ENCODE peak calls at places on chromosomes 2 and 18, in seven cellular contexts. C is IMR-90, W is H9, O is neuronal stem cell, L is mesendoderm, Q is H1, A is trophoblast cell. M is an unnamed sample.

GRCh38 chr2:180523629-180524340 is 456.6 kb upstream of the UBE2E3 start:
- DNase-seq in C (peak; percentile 95), W (no peak), O (no peak), L (no peak), Q (no peak), A (no peak), M (peak; percentile 88)

GRCh38 chr18:37390687-37391086 is 174.9 kb downstream of the CELF4 start:
- DNase-seq in C (no peak), W (no peak), O (no peak), L (no peak), Q (no peak), A (no peak), M (no peak)

GRCh38 chr2:47031909-47032668 is 116.5 kb upstream of the MCFD2 start:
- DNase-seq in C (no peak), W (no peak), O (no peak), L (peak; percentile 37), Q (no peak), A (no peak), M (peak; percentile 81)

GRCh38 chr18:75157359-75157758 is 51.6 kb downstream of the PTGR3 start:
- DNase-seq in C (no peak), W (no peak), O (no peak), L (no peak), Q (no peak), A (no peak), M (no peak)

GRCh38 chr18:25310045-25310444 is 41.9 kb downstream of the ZNF521 start:
- DNase-seq in C (peak; percentile 80), W (no peak), O (no peak), L (peak; percentile 34), Q (no peak), A (no peak), M (peak; percentile 71)

GRCh38 chr2:220209751-220210150 is 582.3 kb downstream of the SLC4A3 start:
- DNase-seq in C (no peak), W (no peak), O (no peak), L (no peak), Q (no peak), A (no peak), M (no peak)

GRCh38 chr2:55995206-55995605 is 71.6 kb upstream of the EFEMP1 start:
- DNase-seq in C (no peak), W (no peak), O (no peak), L (no peak), Q (no peak), A (no peak), M (no peak)

GRCh38 chr18:52343138-52343537 is 3.1 kb downstream of the DCC start:
- DNase-seq in C (peak; percentile 2), W (no peak), O (no peak), L (peak; percentile 65), Q (no peak), A (no peak), M (no peak)

GRCh38 chr2:102111823-102112222 is 30.7 kb upstream of the IL1R1 start:
- DNase-seq in C (no peak), W (no peak), O (no peak), L (peak; percentile 65), Q (no peak), A (no peak), M (no peak)

GRCh38 chr18:13279181-13280065 is 60.9 kb downstream of the LDLRAD4 start:
- DNase-seq in C (no peak), W (no peak), O (no peak), L (peak; percentile 76), Q (no peak), A (no peak), M (no peak)

GRCh38 chr2:138997849-138998517 is 217.8 kb upstream of the NXPH2 start:
- DNase-seq in C (no peak), W (no peak), O (no peak), L (no peak), Q (no peak), A (no peak), M (peak; percentile 3)

GRCh38 chr2:74267068-74267467 is 68.7 kb downstream of the MTHFD2 start:
- DNase-seq in C (no peak), W (peak; percentile 42), O (no peak), L (peak; percentile 32), Q (no peak), A (no peak), M (no peak)

GRCh38 chr2:200603972-200604371 is 18.2 kb downstream of the AOX1 start:
- DNase-seq in C (peak; percentile 84), W (no peak), O (no peak), L (peak; percentile 59), Q (no peak), A (no peak), M (peak; percentile 56)

GRCh38 chr2:239767016-239767905 is 257.9 kb downstream of the NDUFA10 start:
- DNase-seq in C (no peak), W (no peak), O (no peak), L (no peak), Q (no peak), A (no peak), M (no peak)

GRCh38 chr2:102027036-102027702 is 35.4 kb downstream of the IL1R2 start:
- DNase-seq in C (peak; percentile 88), W (no peak), O (no peak), L (no peak), Q (no peak), A (peak; percentile 64), M (peak; percentile 89)

GRCh38 chr2:132037527-132038178 is 124.1 kb downstream of the ANKRD30BL start:
- DNase-seq in C (no peak), W (peak; percentile 68), O (peak; percentile 36), L (peak; percentile 44), Q (peak; percentile 69), A (no peak), M (no peak)

GRCh38 chr2:30865218-30865617 is 58.0 kb upstream of the CAPN13 start:
- DNase-seq in C (no peak), W (no peak), O (no peak), L (no peak), Q (no peak), A (no peak), M (no peak)

GRCh38 chr2:45860136-45861106 is 208.9 kb downstream of the PRKCE start:
- DNase-seq in C (peak; percentile 38), W (no peak), O (no peak), L (peak; percentile 21), Q (no peak), A (no peak), M (peak; percentile 76)

GRCh38 chr2:55097462-55098410 is 47.5 kb upstream of the RTN4 start:
- DNase-seq in C (no peak), W (no peak), O (no peak), L (no peak), Q (no peak), A (peak; percentile 32), M (peak; percentile 63)

DNA sequence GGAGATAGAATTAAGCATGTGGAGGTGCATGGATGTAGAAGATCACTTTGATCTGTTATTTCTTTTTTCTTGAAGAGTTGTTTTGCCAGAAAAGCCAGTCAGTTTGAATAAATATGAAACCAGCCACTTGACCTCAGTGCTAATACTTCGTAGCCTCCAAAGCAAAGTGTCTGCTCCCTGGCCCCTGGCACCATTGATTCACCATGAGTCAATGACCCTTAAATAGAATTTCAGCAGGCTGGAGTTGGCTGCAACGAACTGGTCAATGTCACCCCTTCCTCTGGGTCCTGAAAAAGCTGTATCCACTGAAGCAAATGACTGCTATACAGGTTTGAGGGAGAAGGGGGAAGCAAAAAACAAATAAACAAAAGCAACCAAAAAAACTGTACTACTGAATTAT is 57.9 kb upstream of the TTN start:
- DNase-seq in C (no peak), W (no peak), O (no peak), L (no peak), Q (no peak), A (no peak), M (peak; percentile 17)
- H2AK5ac ChIP-seq in C (no peak overlapping the region), W (no peak overlapping the region), O (no peak overlapping the region), L (no peak overlapping the region), Q (no peak overlapping the region), A (no peak overlapping the region), M (no peak overlapping the region)

GRCh38 chr2:10400568-10400977 is 47.6 kb downstream of the ODC1 start:
- DNase-seq in C (no peak), W (no peak), O (no peak), L (no peak), Q (no peak), A (no peak), M (no peak)
- H3K27ac ChIP-seq in C (no peak overlapping the region), W (no peak overlapping the region), O (no peak overlapping the region), L (no peak overlapping the region), Q (no peak overlapping the region), A (no peak overlapping the region), M (no peak overlapping the region)

GRCh38 chr2:120343100-120343432 is 2.9 kb upstream of the INHBB start:
- DNase-seq in C (no peak), W (no peak), O (no peak), L (no peak), Q (no peak), A (no peak), M (no peak)

GRCh38 chr2:120344214-120344990 is 1.5 kb upstream of the INHBB start:
- DNase-seq in C (no peak), W (peak; percentile 42), O (no peak), L (no peak), Q (peak; percentile 67), A (no peak), M (no peak)

GRCh38 chr2:120342451-120342850 is 3.5 kb upstream of the INHBB start:
- DNase-seq in C (no peak), W (no peak), O (no peak), L (no peak), Q (no peak), A (no peak), M (no peak)

GRCh38 chr2:120341977-120342376 is 4.0 kb upstream of the INHBB start:
- DNase-seq in C (no peak), W (no peak), O (no peak), L (no peak), Q (no peak), A (no peak), M (no peak)

GRCh38 chr2:120343433-120344105 is 2.4 kb upstream of the INHBB start:
- DNase-seq in C (peak; percentile 68), W (peak; percentile 89), O (peak; percentile 75), L (peak; percentile 89), Q (peak; percentile 89), A (peak; percentile 64), M (peak; percentile 68)
- H3K4me2 ChIP-seq in C (peak overlapping the region; percentile 47), W (peak overlapping the region; percentile 29), O (peak overlapping the region; percentile 29), L (peak overlapping the region; percentile 46), Q (peak overlapping the region; percentile 66), A (peak overlapping the region; percentile 30), M (peak overlapping the region; percentile 37)

GRCh38 chr18:74029161-74029560 is 118.5 kb downstream of the FBXO15 start:
- DNase-seq in C (no peak), W (no peak), O (no peak), L (no peak), Q (no peak), A (no peak), M (no peak)
- H2AK5ac ChIP-seq in C (no peak overlapping the region), W (no peak overlapping the region), O (no peak overlapping the region), L (no peak overlapping the region), Q (no peak overlapping the region), A (no peak overlapping the region), M (no peak overlapping the region)

GRCh38 chr2:182444806-182445205 is 18.0 kb upstream of the PDE1A start:
- DNase-seq in C (no peak), W (no peak), O (no peak), L (no peak), Q (no peak), A (no peak), M (peak; percentile 34)
- H3K27ac ChIP-seq in C (no peak overlapping the region), W (no peak overlapping the region), O (no peak overlapping the region), L (no peak overlapping the region), Q (no peak overlapping the region), A (no peak overlapping the region), M (no peak overlapping the region)

DNA sequence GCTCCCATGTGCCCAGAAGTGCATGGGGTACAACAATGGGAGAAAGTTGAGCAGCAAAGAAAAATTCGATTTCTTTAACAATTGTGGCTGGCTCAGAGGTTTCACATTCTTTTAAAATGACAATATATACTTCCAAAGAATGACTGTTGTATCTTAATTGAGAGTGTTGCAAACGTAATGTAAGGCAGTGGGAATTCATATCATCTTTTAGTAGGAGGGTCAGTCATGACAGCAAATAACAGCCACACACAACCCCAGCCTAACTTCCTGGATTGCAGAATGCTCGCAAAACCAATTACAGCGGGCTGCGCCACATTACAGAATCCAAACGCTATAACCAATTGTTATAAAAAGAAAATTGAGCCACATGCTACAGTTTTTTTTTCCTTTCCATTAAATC is 94.7 kb upstream of the CCDC68 start:
- DNase-seq in C (peak; percentile 2), W (no peak), O (no peak), L (no peak), Q (no peak), A (no peak), M (no peak)
- H3K4me2 ChIP-seq in C (no peak overlapping the region), W (no peak overlapping the region), O (no peak overlapping the region), L (no peak overlapping the region), Q (no peak overlapping the region), A (no peak overlapping the region), M (no peak overlapping the region)

M was measured in mesenchymal stem cell.